ENCODE peak calls at places on chromosomes 4 and X, in four cellular contexts. One of them, this sample, is unnamed.

GRCh38 chr4:12576409-12576808 is 907.7 kb downstream of the RAB28 start:
- DNase-seq in WTC11: no peak
- DNase-seq in HepG2: no peak
- DNase-seq in K562: no peak
- DNase-seq in this sample: no peak

GRCh38 chrX:29143756-29144155 is 556.5 kb downstream of the IL1RAPL1 start:
- DNase-seq in WTC11: no peak
- DNase-seq in HepG2: no peak
- DNase-seq in K562: no peak
- DNase-seq in this sample: no peak

GRCh38 chr4:73726000-73726399 is 14.4 kb upstream of the CXCL8 start:
- DNase-seq in WTC11: no peak
- DNase-seq in HepG2: no peak
- DNase-seq in K562: no peak
- DNase-seq in this sample: no peak

GRCh38 chr4:83125738-83126141 is 11.2 kb upstream of the PLAC8 start:
- DNase-seq in WTC11: no peak
- DNase-seq in HepG2: no peak
- DNase-seq in K562: no peak
- DNase-seq in this sample: no peak

GRCh38 chr4:118927976-118928375 is 39.3 kb downstream of the SYNPO2 start:
- DNase-seq in WTC11: no peak
- DNase-seq in HepG2: no peak
- DNase-seq in K562: no peak
- DNase-seq in this sample: no peak

GRCh38 chrX:30887721-30888120 is 1.3 kb downstream of the TAB3 start:
- DNase-seq in WTC11: no peak
- DNase-seq in HepG2: no peak
- DNase-seq in K562: peak
- DNase-seq in this sample: no peak

GRCh38 chrX:106243376-106243775 is 75.3 kb downstream of the PWWP3B start:
- DNase-seq in WTC11: no peak
- DNase-seq in HepG2: no peak
- DNase-seq in K562: no peak
- DNase-seq in this sample: no peak

GRCh38 chr4:159108124-159108523 is 5.2 kb downstream of the RAPGEF2 start:
- DNase-seq in WTC11: no peak
- DNase-seq in HepG2: no peak
- DNase-seq in K562: no peak
- DNase-seq in this sample: no peak

GRCh38 chr4:24781999-24782745 is 13.2 kb upstream of the SOD3 start:
- DNase-seq in WTC11: no peak
- DNase-seq in HepG2: no peak
- DNase-seq in K562: no peak
- DNase-seq in this sample: no peak

GRCh38 chr4:146637853-146638800 is 566 bp upstream of the POU4F2 start:
- DNase-seq in WTC11: peak
- DNase-seq in HepG2: no peak
- DNase-seq in K562: no peak
- DNase-seq in this sample: peak

GRCh38 chrX:68832101-68832416 is 3.2 kb downstream of the EFNB1 start:
- DNase-seq in WTC11: no peak
- DNase-seq in HepG2: no peak
- DNase-seq in K562: no peak
- DNase-seq in this sample: peak

GRCh38 chr4:87057835-87058234 is 123.0 kb downstream of the AFF1 start:
- DNase-seq in WTC11: no peak
- DNase-seq in HepG2: no peak
- DNase-seq in K562: no peak
- DNase-seq in this sample: no peak

GRCh38 chr4:73874386-73874785 is 5.2 kb downstream of the CXCL1 start:
- DNase-seq in WTC11: no peak
- DNase-seq in HepG2: no peak
- DNase-seq in K562: no peak
- DNase-seq in this sample: no peak

GRCh38 chr4:79212311-79212710 is 113.5 kb downstream of the NAA11 start:
- DNase-seq in WTC11: no peak
- DNase-seq in HepG2: no peak
- DNase-seq in K562: peak
- DNase-seq in this sample: no peak

GRCh38 chrX:68677998-68678397 is 30.5 kb downstream of the STARD8 start:
- DNase-seq in WTC11: no peak
- DNase-seq in HepG2: no peak
- DNase-seq in K562: no peak
- DNase-seq in this sample: no peak

GRCh38 chr4:86818845-86819244 is 30.3 kb downstream of the SLC10A6 start:
- DNase-seq in WTC11: no peak
- DNase-seq in HepG2: peak
- DNase-seq in K562: peak
- DNase-seq in this sample: no peak

GRCh38 chr4:183906486-183906735 is 1.3 kb downstream of the STOX2 start:
- DNase-seq in WTC11: peak
- DNase-seq in HepG2: no peak
- DNase-seq in K562: no peak
- DNase-seq in this sample: peak

GRCh38 chr4:148793221-148793620 is 351.0 kb upstream of the NR3C2 start:
- DNase-seq in WTC11: no peak
- DNase-seq in HepG2: no peak
- DNase-seq in K562: no peak
- DNase-seq in this sample: no peak

GRCh38 chr4:85700362-85700761 is 225.4 kb downstream of the ARHGAP24 start:
- DNase-seq in WTC11: no peak
- DNase-seq in HepG2: no peak
- DNase-seq in K562: no peak
- DNase-seq in this sample: no peak

GRCh38 chr4:55444822-55445221 is 49.1 kb downstream of the TMEM165 start:
- DNase-seq in WTC11: no peak
- DNase-seq in HepG2: peak
- DNase-seq in K562: peak
- DNase-seq in this sample: no peak

GRCh38 chr4:177006331-177006730 is 213.6 kb upstream of the VEGFC start:
- DNase-seq in WTC11: no peak
- DNase-seq in HepG2: no peak
- DNase-seq in K562: no peak
- DNase-seq in this sample: no peak

GRCh38 chr4:182276214-182277109 is 33.3 kb downstream of the TENM3 start:
- DNase-seq in WTC11: no peak
- DNase-seq in HepG2: no peak
- DNase-seq in K562: no peak
- DNase-seq in this sample: peak

GRCh38 chrX:154026136-154026806 is 6.6 kb upstream of the IRAK1 start:
- DNase-seq in WTC11: no peak
- DNase-seq in HepG2: no peak
- DNase-seq in K562: no peak
- DNase-seq in this sample: no peak

GRCh38 chr4:71188197-71188625 is 150.6 kb upstream of the SLC4A4 start:
- DNase-seq in WTC11: no peak
- DNase-seq in HepG2: no peak
- DNase-seq in K562: no peak
- DNase-seq in this sample: no peak

GRCh38 chr4:109690690-109691410 is 12.4 kb downstream of the CASP6 start:
- DNase-seq in WTC11: no peak
- DNase-seq in HepG2: no peak
- DNase-seq in K562: no peak
- DNase-seq in this sample: no peak

GRCh38 chr4:48347282-48347921 is 6.1 kb downstream of the SLAIN2 start:
- DNase-seq in WTC11: no peak
- DNase-seq in HepG2: no peak
- DNase-seq in K562: no peak
- DNase-seq in this sample: no peak

GRCh38 chr4:4328840-4329239 is 38.8 kb downstream of the ZBTB49 start:
- DNase-seq in WTC11: no peak
- DNase-seq in HepG2: no peak
- DNase-seq in K562: no peak
- DNase-seq in this sample: no peak

GRCh38 chr4:37422102-37422501 is 177.6 kb downstream of the NWD2 start:
- DNase-seq in WTC11: no peak
- DNase-seq in HepG2: no peak
- DNase-seq in K562: no peak
- DNase-seq in this sample: no peak

GRCh38 chr4:67604029-67604381 is 45.5 kb downstream of the STAP1 start:
- DNase-seq in WTC11: no peak
- DNase-seq in HepG2: no peak
- DNase-seq in K562: no peak
- DNase-seq in this sample: no peak

GRCh38 chrX:88146577-88146976 is 600.4 kb upstream of the CPXCR1 start:
- DNase-seq in WTC11: no peak
- DNase-seq in HepG2: no peak
- DNase-seq in K562: no peak
- DNase-seq in this sample: no peak

GRCh38 chr4:36327400-36327799 is 46.0 kb downstream of the DTHD1 start:
- DNase-seq in WTC11: no peak
- DNase-seq in HepG2: no peak
- DNase-seq in K562: no peak
- DNase-seq in this sample: no peak

GRCh38 chrX:155068165-155068564 is 2.8 kb downstream of the CMC4 start:
- DNase-seq in WTC11: no peak
- DNase-seq in HepG2: peak
- DNase-seq in K562: peak
- DNase-seq in this sample: no peak

GRCh38 chrX:19772306-19772705 is 115.1 kb downstream of the SH3KBP1 start:
- DNase-seq in WTC11: no peak
- DNase-seq in HepG2: no peak
- DNase-seq in K562: no peak
- DNase-seq in this sample: no peak

GRCh38 chr4:176565044-176565443 is 227.7 kb downstream of the VEGFC start:
- DNase-seq in WTC11: no peak
- DNase-seq in HepG2: no peak
- DNase-seq in K562: no peak
- DNase-seq in this sample: no peak

GRCh38 chr4:99447079-99447478 is 11.9 kb upstream of the ADH7 start:
- DNase-seq in WTC11: no peak
- DNase-seq in HepG2: no peak
- DNase-seq in K562: peak
- DNase-seq in this sample: no peak

GRCh38 chrX:115559672-115560071 is 1.3 kb upstream of the PLS3 start:
- DNase-seq in WTC11: no peak
- DNase-seq in HepG2: peak
- DNase-seq in K562: no peak
- DNase-seq in this sample: no peak

GRCh38 chrX:115562492-115562872 is 1.5 kb downstream of the PLS3 start:
- DNase-seq in WTC11: no peak
- DNase-seq in HepG2: peak
- DNase-seq in K562: no peak
- DNase-seq in this sample: no peak

GRCh38 chrX:115560211-115560977 is 580 bp upstream of the PLS3 start:
- DNase-seq in WTC11: no peak
- DNase-seq in HepG2: peak
- DNase-seq in K562: no peak
- DNase-seq in this sample: no peak

GRCh38 chrX:115561605-115562491 is 874 bp downstream of the PLS3 start:
- DNase-seq in WTC11: peak
- DNase-seq in HepG2: peak
- DNase-seq in K562: no peak
- DNase-seq in this sample: peak

GRCh38 chrX:115560978-115561604 is at the start of gene PLS3:
- DNase-seq in WTC11: peak
- DNase-seq in HepG2: peak
- DNase-seq in K562: no peak
- DNase-seq in this sample: peak
- TF ChIP-seq FOXJ3 in WTC11: no peak
- TF ChIP-seq FOXJ3 in HepG2: no peak
- TF ChIP-seq FOXJ3 in K562: no peak
- TF ChIP-seq FOXJ3 in this sample: no peak

DNA sequence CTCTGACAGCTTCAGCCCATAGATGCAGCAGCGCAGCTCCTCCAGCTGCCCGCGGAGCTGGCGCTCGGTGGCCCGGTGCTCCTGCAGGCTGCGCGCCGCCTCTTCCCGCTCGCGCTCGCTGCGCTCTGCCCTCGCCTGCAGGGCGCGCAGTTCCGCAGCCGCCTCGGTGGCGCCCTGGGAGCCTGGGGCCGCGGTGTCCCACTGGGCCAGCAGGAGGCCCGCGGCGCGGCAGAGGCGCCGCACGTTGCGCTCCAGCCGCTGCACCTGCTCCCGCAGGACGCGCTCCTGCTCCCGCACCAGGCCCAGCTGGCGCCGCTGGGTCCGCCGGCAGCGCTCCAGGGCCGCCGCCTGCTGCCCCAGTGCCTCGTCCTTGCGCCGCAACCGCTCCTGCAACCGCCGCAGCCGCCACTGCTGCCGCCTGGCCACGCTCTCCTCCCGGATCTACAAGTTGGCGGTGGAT is 10.1 kb downstream of the C4orf50 start:
- DNase-seq in WTC11: peak
- DNase-seq in HepG2: no peak
- DNase-seq in K562: peak
- DNase-seq in this sample: no peak
- TF ChIP-seq FOXJ3 in WTC11: no peak
- TF ChIP-seq FOXJ3 in HepG2: no peak
- TF ChIP-seq FOXJ3 in K562: no peak
- TF ChIP-seq FOXJ3 in this sample: no peak

DNA sequence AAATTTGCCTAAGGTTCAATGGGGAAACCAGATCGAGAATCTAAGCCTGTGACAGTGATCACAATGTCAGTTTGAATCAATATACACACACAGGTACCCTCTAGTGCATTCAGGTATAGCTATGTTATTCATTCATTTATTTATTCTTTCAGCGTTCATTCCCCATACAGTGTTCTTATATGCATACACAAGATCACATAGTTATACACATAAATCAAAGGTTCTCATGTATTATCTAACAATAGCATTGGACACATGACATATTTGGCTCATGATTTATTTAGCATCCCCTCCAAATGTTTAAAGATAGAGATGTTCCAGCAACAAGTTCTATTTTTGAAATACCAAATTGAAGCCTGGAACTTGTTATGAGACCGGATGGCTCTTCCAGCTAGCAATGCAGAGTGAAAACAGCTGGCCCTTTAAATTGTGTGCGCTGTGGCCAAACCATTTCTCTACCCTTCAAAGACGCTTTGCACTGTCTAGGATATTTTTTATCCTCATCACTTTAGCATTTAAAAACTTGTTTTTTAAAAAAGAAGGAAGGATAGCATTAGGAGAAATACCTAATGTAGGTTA is 131.0 kb downstream of the ATXN3L start:
- DNase-seq in WTC11: no peak
- DNase-seq in HepG2: no peak
- DNase-seq in K562: no peak
- DNase-seq in this sample: no peak
- TF ChIP-seq FOXJ3 in WTC11: no peak
- TF ChIP-seq FOXJ3 in HepG2: no peak
- TF ChIP-seq FOXJ3 in K562: no peak
- TF ChIP-seq FOXJ3 in this sample: no peak

GRCh38 chr4:5827108-5828004 is 65.5 kb downstream of the CRMP1 start:
- DNase-seq in WTC11: no peak
- DNase-seq in HepG2: no peak
- DNase-seq in K562: no peak
- DNase-seq in this sample: no peak

GRCh38 chr4:5828005-5828391 is 64.9 kb downstream of the CRMP1 start:
- DNase-seq in WTC11: no peak
- DNase-seq in HepG2: no peak
- DNase-seq in K562: no peak
- DNase-seq in this sample: no peak

GRCh38 chr4:5824635-5825034 is 68.3 kb downstream of the CRMP1 start:
- DNase-seq in WTC11: peak
- DNase-seq in HepG2: peak
- DNase-seq in K562: peak
- DNase-seq in this sample: peak

GRCh38 chr4:5825642-5826041 is 67.2 kb downstream of the CRMP1 start:
- DNase-seq in WTC11: no peak
- DNase-seq in HepG2: no peak
- DNase-seq in K562: no peak
- DNase-seq in this sample: no peak

GRCh38 chr4:5826437-5827107 is 66.3 kb downstream of the CRMP1 start:
- DNase-seq in WTC11: no peak
- DNase-seq in HepG2: no peak
- DNase-seq in K562: no peak
- DNase-seq in this sample: no peak
- TF ChIP-seq FOXJ3 in WTC11: no peak
- TF ChIP-seq FOXJ3 in HepG2: no peak
- TF ChIP-seq FOXJ3 in K562: no peak
- TF ChIP-seq FOXJ3 in this sample: no peak